ENCODE peak calls at places on chromosomes 6 and 20, in seven cellular contexts. I, U, K, D, S, Z and J are unnamed samples.

GRCh38 chr6:133544419-133544818 is 303.3 kb downstream of the EYA4 start:
- DNase-seq in S (no peak), K (no peak), D (no peak), Z (no peak), I (no peak), U (no peak), J (no peak)

GRCh38 chr6:153081914-153082313 is 49.2 kb downstream of the RGS17 start:
- DNase-seq in S (no peak), K (no peak), I (no peak), Z (no peak), D (no peak), U (no peak), J (no peak)

GRCh38 chr6:33837971-33838665 is 34.3 kb upstream of the MLN start:
- DNase-seq in D (no peak), U (peak; percentile 77), K (peak; percentile 35), S (no peak), Z (no peak), I (no peak), J (peak; percentile 74)

GRCh38 chr6:169028343-169028742 is 225.3 kb downstream of the THBS2 start:
- DNase-seq in Z (peak; percentile 54), I (no peak), D (no peak), K (no peak), U (no peak), S (no peak), J (no peak)

GRCh38 chr6:20542927-20543602 is 8.8 kb downstream of the CDKAL1 start:
- DNase-seq in U (no peak), Z (peak; percentile 37), K (peak; percentile 87), I (peak; percentile 99), S (no peak), D (no peak), J (no peak)

GRCh38 chr6:151029976-151030375 is 164.5 kb downstream of the MTHFD1L start:
- DNase-seq in Z (no peak), S (no peak), U (no peak), I (no peak), K (no peak), D (no peak), J (no peak)

GRCh38 chr6:133286765-133287164 is 45.6 kb downstream of the EYA4 start:
- DNase-seq in K (peak; percentile 8), I (peak; percentile 47), Z (peak; percentile 45), D (no peak), S (no peak), U (no peak), J (no peak)

GRCh38 chr20:53750827-53751393 is 157.3 kb upstream of the ZNF217 start:
- DNase-seq in I (peak; percentile 54), D (no peak), Z (no peak), K (peak; percentile 86), S (no peak), U (peak; percentile 57), J (no peak)

GRCh38 chr20:20664795-20665194 is 47.6 kb downstream of the RALGAPA2 start:
- DNase-seq in Z (peak; percentile 77), I (peak; percentile 56), U (no peak), D (no peak), K (no peak), S (no peak), J (no peak)

GRCh38 chr6:150567823-150568383 is 31.8 kb upstream of the PLEKHG1 start:
- DNase-seq in Z (no peak), U (no peak), K (no peak), S (no peak), I (peak; percentile 21), D (no peak), J (no peak)

GRCh38 chr20:49865559-49865958 is 49.8 kb downstream of the SPATA2 start:
- DNase-seq in Z (no peak), S (no peak), I (no peak), D (no peak), U (no peak), K (no peak), J (no peak)

GRCh38 chr20:63084563-63084927 is 77.8 kb upstream of the BHLHE23 start:
- DNase-seq in K (no peak), Z (no peak), D (no peak), U (no peak), I (no peak), S (peak; percentile 34), J (no peak)

GRCh38 chr6:45457141-45457540 is 79.4 kb upstream of the SUPT3H start:
- DNase-seq in K (no peak), U (no peak), Z (no peak), S (no peak), I (no peak), D (no peak), J (no peak)

GRCh38 chr6:5105146-5105545 is 20.0 kb downstream of the PPP1R3G start:
- DNase-seq in S (no peak), I (no peak), K (no peak), U (no peak), D (no peak), Z (no peak), J (no peak)

GRCh38 chr20:41643504-41643938 is 25.3 kb upstream of the CHD6 start:
- DNase-seq in K (peak; percentile 84), I (peak; percentile 51), S (peak; percentile 55), U (peak; percentile 32), D (peak; percentile 61), Z (no peak), J (peak; percentile 46)

GRCh38 chr6:116363759-116364158 is 7.0 kb upstream of the DSE start:
- DNase-seq in I (no peak), S (no peak), U (no peak), K (peak; percentile 63), Z (no peak), D (no peak), J (no peak)

GRCh38 chr20:17895641-17896246 is 72.8 kb downstream of the SNX5 start:
- DNase-seq in S (peak; percentile 70), D (peak; percentile 18), I (no peak), U (peak; percentile 81), K (peak; percentile 63), Z (no peak), J (peak; percentile 75)

GRCh38 chr6:13303668-13304017 is 24.7 kb downstream of the TBC1D7 start:
- DNase-seq in S (peak; percentile 89), I (no peak), D (no peak), U (peak; percentile 45), K (peak; percentile 64), Z (no peak), J (peak; percentile 74)
- H3K4me3 ChIP-seq in S (peak overlapping the region; percentile 10), I (no peak overlapping the region), D (no peak overlapping the region), U (no peak overlapping the region), K (no peak overlapping the region), Z (no peak overlapping the region), J (no peak overlapping the region)

GRCh38 chr6:107662333-107662732 is 161.8 kb downstream of the SCML4 start:
- DNase-seq in Z (no peak), K (no peak), U (no peak), D (no peak), S (no peak), I (no peak), J (no peak)

GRCh38 chr6:107660839-107661238 is 163.3 kb downstream of the SCML4 start:
- DNase-seq in Z (no peak), K (no peak), I (peak; percentile 50), S (no peak), D (no peak), U (no peak), J (no peak)

GRCh38 chr6:107663308-107663707 is 160.8 kb downstream of the SCML4 start:
- DNase-seq in K (no peak), S (no peak), D (no peak), Z (no peak), I (no peak), U (no peak), J (no peak)

GRCh38 chr6:107658920-107659879 is 164.9 kb downstream of the SCML4 start:
- DNase-seq in K (no peak), U (no peak), I (peak; percentile 51), Z (peak; percentile 59), S (no peak), D (no peak), J (no peak)

DNA sequence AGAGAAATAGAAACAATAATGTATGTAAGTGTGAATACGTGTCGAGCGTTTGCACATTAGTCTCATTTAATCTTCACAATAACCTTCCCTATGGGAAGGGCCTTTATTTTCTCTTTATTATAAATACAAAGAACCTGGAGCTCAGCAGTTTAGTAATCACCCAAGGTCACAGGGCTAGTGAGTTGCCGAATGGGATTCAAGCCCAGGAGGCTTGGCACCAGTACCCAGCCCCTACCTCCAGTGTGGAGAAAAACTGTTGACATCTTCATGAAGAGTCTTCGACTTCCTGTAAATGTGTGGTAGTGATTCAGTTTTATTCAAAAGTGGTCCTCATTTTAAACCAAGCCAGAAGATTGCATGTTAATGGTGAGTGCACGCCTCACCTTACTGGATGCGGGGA is 162.8 kb downstream of the SCML4 start:
- DNase-seq in S (no peak), Z (no peak), U (no peak), I (no peak), D (no peak), K (no peak), J (peak; percentile 48)
- H3K4me1 ChIP-seq in S (peaks cover 8% of the 10 kb centered on the region), Z (peaks cover 35% of the 10 kb centered on the region), U (no peaks in the 10 kb centered on the region), I (peaks cover 25% of the 10 kb centered on the region), D (no peaks in the 10 kb centered on the region), K (peaks cover 31% of the 10 kb centered on the region), J (peaks cover 22% of the 10 kb centered on the region)

GRCh38 chr6:30005482-30005881 is 55.6 kb upstream of the POLR1H start:
- DNase-seq in I (no peak), U (no peak), D (no peak), K (no peak), Z (no peak), S (no peak), J (no peak)

GRCh38 chr6:30009113-30009512 is 52.0 kb upstream of the POLR1H start:
- DNase-seq in U (no peak), Z (no peak), K (no peak), I (no peak), D (no peak), S (no peak), J (no peak)

GRCh38 chr6:30006170-30007131 is 54.6 kb upstream of the POLR1H start:
- DNase-seq in D (no peak), Z (no peak), U (peak; percentile 44), K (no peak), S (peak; percentile 55), I (no peak), J (peak; percentile 61)

GRCh38 chr6:30002871-30003270 is 58.2 kb upstream of the POLR1H start:
- DNase-seq in D (no peak), I (peak; percentile 69), S (no peak), U (no peak), Z (no peak), K (peak; percentile 4), J (no peak)

DNA sequence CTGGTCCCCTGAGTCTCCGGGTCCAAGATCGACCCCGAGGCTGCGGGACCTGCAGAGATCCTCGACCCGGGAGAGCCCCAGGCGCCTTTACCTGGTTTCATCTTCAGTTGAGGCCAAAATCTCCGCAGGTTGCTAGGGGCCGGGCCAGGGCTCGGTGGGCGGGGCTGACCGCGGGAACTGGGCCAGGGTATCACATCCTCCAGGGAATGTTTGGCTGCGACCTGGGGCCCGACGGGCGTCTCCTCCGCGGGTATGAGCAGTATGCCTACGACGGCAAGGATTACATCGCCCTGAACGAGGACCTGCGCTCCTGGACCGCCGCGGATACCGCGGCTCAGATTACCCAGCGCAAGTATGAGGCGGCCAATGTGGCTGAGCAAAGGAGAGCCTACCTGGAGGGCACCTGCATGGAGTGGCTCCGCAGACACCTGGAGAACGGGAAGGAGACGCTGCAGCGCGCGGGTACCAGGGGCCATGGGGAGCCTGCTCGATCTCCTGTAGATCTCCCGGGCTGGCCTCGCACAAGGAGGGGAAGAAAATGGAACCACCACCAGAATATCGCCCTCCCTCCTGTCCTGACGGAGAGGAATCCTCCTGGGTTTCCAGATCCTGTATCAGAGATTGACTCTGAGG is 53.8 kb upstream of the POLR1H start:
- DNase-seq in U (no peak), I (no peak), K (no peak), S (no peak), Z (no peak), D (no peak), J (peak; percentile 46)
- H3K4me3 ChIP-seq in U (peak overlapping the region; percentile 38), I (no peak overlapping the region), K (peak overlapping the region; percentile 34), S (peak overlapping the region; percentile 52), Z (no peak overlapping the region), D (no peak overlapping the region), J (peak overlapping the region; percentile 44)

GRCh38 chr6:24891004-24891403 is 44.8 kb downstream of the RIPOR2 start:
- DNase-seq in I (no peak), K (no peak), D (no peak), U (no peak), Z (peak; percentile 92), S (no peak), J (no peak)
- H3K4me1 ChIP-seq in I (no peaks in the 10 kb centered on the region), K (no peaks in the 10 kb centered on the region), D (no peaks in the 10 kb centered on the region), U (peaks cover 8% of the 10 kb centered on the region), Z (peaks cover 96% of the 10 kb centered on the region), S (no peaks in the 10 kb centered on the region), J (no peaks in the 10 kb centered on the region)